ENCODE peak calls at places on chromosomes 7 and 10, in five cellular contexts. F is HepG2, T is SK-N-SH, O is HCT116, U is K562. G is an unnamed sample.

GRCh38 chr7:38512704-38513103 is 118.5 kb downstream of the AMPH start:
- DNase-seq in O (no peak), T (no peak), U (no peak), F (no peak), G (peak; percentile 45)

GRCh38 chr10:84825330-84825729 is 496.9 kb downstream of the CCSER2 start:
- DNase-seq in U (no peak), T (peak; percentile 55), O (no peak), F (no peak), G (peak; percentile 37)

GRCh38 chr7:93923946-93924345 is 2.4 kb downstream of the GNG11 start:
- DNase-seq in F (no peak), T (no peak), U (no peak), O (no peak), G (peak; percentile 28)

GRCh38 chr7:43071604-43072003 is 40.8 kb upstream of the HECW1 start:
- DNase-seq in U (peak; percentile 23), O (peak; percentile 12), F (no peak), T (peak; percentile 19), G (peak; percentile 45)

GRCh38 chr10:54091237-54091636 is 709.8 kb downstream of the PCDH15 start:
- DNase-seq in O (no peak), U (no peak), F (no peak), T (no peak), G (no peak)

GRCh38 chr7:84162584-84162983 is 32.0 kb downstream of the SEMA3A start:
- DNase-seq in U (no peak), F (no peak), O (no peak), T (no peak), G (no peak)

GRCh38 chr7:91636129-91636724 is 244.3 kb downstream of the MTERF1 start:
- DNase-seq in T (no peak), U (no peak), F (peak; percentile 35), O (peak; percentile 32), G (no peak)

GRCh38 chr10:121994429-121994881 is 5.5 kb downstream of the TACC2 start:
- DNase-seq in O (no peak), T (no peak), U (no peak), F (no peak), G (peak; percentile 84)

GRCh38 chr7:120680986-120681385 is 177.0 kb downstream of the TSPAN12 start:
- DNase-seq in O (no peak), U (no peak), T (no peak), F (no peak), G (no peak)

GRCh38 chr7:112985377-112985987 is 101.1 kb downstream of the GPR85 start:
- DNase-seq in O (no peak), F (no peak), U (no peak), T (no peak), G (no peak)

GRCh38 chr7:107830410-107830809 is 27.4 kb upstream of the SLC26A3 start:
- DNase-seq in U (no peak), F (no peak), O (no peak), T (no peak), G (no peak)

GRCh38 chr10:91683976-91684375 is 51.1 kb upstream of the PPP1R3C start:
- DNase-seq in O (no peak), U (no peak), T (no peak), F (no peak), G (no peak)

GRCh38 chr10:125149278-125150047 is 10.9 kb downstream of the CTBP2 start:
- DNase-seq in F (no peak), U (peak; percentile 25), O (peak; percentile 52), T (no peak), G (peak; percentile 36)

GRCh38 chr7:158828343-158829020 is 827 bp downstream of the ESYT2 start:
- DNase-seq in U (peak; percentile 73), O (no peak), F (no peak), T (peak; percentile 85), G (no peak)

GRCh38 chr7:38748056-38748610 is 117.0 kb upstream of the AMPH start:
- DNase-seq in O (no peak), T (peak; percentile 16), U (peak; percentile 14), F (no peak), G (no peak)

GRCh38 chr7:147811923-147812322 is 778.6 kb upstream of the C7orf33 start:
- DNase-seq in U (no peak), T (no peak), F (no peak), O (no peak), G (no peak)

GRCh38 chr10:70131560-70131937 is 1.1 kb downstream of the AIFM2 start:
- DNase-seq in O (no peak), U (no peak), T (no peak), F (no peak), G (no peak)

GRCh38 chr10:70135046-70135445 is 2.4 kb upstream of the AIFM2 start:
- DNase-seq in O (no peak), T (no peak), F (no peak), U (no peak), G (no peak)

GRCh38 chr10:70126700-70127395 is 5.8 kb downstream of the AIFM2 start:
- DNase-seq in F (no peak), O (no peak), U (no peak), T (no peak), G (no peak)

GRCh38 chr10:70132098-70133029 is at the start of gene AIFM2:
- DNase-seq in T (peak; percentile 87), F (peak; percentile 80), U (peak; percentile 90), O (peak; percentile 40), G (no peak)

DNA sequence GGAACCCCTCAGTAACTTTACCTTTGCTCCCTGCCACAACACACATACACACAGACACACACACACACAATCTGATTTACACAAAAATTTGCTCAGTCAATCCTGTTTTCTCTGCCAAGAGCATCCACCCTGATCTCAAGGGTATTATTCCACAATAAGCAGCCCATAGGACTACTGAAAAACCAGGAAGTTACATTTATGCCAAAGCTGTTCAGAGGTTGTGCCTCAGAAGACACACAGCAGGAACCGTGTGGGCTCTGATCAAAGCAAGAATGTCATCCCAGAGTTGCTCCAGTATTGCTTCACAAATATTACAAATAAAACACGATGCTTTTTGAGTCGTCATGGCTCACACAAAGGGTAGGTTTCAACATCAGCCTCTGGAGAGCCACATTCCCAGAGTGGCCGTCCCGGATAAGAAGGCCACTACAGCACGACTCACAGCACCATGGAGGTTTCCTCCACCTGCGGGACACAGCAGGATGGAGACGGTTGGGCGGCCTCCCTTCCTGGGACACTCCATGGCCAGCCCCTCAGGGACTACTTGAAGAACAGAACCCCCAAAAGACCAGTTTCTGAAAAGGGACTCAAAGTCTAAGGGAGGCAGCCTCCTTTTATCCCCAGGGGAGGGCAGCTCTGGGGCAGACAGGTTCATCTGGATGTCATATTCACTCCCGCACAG is 1.6 kb downstream of the AIFM2 start:
- DNase-seq in F (peak; percentile 90), T (no peak), U (no peak), O (no peak), G (no peak)
- TF ChIP-seq JUND in F (no peak), T (no peak), U (no peak), O (no peak), G (no peak)

GRCh38 chr10:13709931-13710690 is 123.3 kb downstream of the PRPF18 start:
- DNase-seq in O (no peak), T (no peak), F (no peak), U (no peak), G (no peak)
- TF ChIP-seq JUND in O (no peak), T (no peak), F (no peak), U (no peak), G (no peak)

GRCh38 chr7:23022258-23022745 is 8.4 kb upstream of the HYCC1 start:
- DNase-seq in U (no peak), T (no peak), O (no peak), F (no peak), G (no peak)
- TF ChIP-seq JUND in U (peak; percentile 88), T (no peak), O (no peak), F (no peak), G (no peak)

GRCh38 chr10:72353963-72354355 is 760 bp downstream of the DNAJB12 start:
- DNase-seq in O (no peak), U (peak; percentile 72), F (no peak), T (peak; percentile 67), G (no peak)
- TF ChIP-seq JUND in O (no peak), U (no peak), F (no peak), T (no peak), G (no peak)

DNA sequence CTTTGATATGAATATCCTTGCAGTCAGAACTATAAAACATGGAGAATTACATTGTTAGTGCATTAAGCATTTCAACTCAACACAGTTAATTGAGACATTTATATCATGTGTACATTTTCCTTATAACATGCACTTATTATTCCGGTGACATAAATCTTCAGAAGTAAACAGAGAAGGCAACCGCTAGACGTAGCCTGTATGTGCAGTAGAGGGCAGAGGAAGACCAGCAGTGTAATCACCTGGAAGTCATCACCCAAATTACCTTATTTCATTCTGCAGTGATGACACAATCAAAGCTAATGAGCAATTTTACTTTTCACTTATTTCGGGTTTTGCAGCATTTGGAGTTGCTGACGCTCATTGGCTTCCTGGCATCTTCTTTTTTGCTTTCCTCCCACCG is 394.6 kb downstream of the SDK1 start:
- DNase-seq in O (no peak), T (peak; percentile 33), U (no peak), F (no peak), G (peak; percentile 32)
- TF ChIP-seq JUND in O (no peak), T (no peak), U (no peak), F (no peak), G (no peak)